ENCODE peak calls at places on chromosome 1, in seven cellular contexts. S is HCT116, G is K562, P is GM12878, K is HepG2, D is SK-N-SH, W is H1. L is an unnamed sample.

GRCh38 chr1:76546354-76546933 is 320.8 kb upstream of the ST6GALNAC5 start:
- DNase-seq in D (peak; percentile 49), S (no peak), W (no peak), G (no peak), P (no peak), K (no peak), L (no peak)

GRCh38 chr1:97137862-97138514 is 416.4 kb downstream of the PTBP2 start:
- DNase-seq in W (no peak), K (peak; percentile 22), D (peak; percentile 35), S (peak; percentile 37), P (peak; percentile 20), G (no peak), L (peak; percentile 69)

GRCh38 chr1:228374711-228375577 is 31.7 kb downstream of the TRIM11 start:
- DNase-seq in K (no peak), D (no peak), G (no peak), S (no peak), P (no peak), W (no peak), L (no peak)

GRCh38 chr1:41455479-41456271 is 28.8 kb downstream of the EDN2 start:
- DNase-seq in P (no peak), S (no peak), D (peak; percentile 92), W (no peak), G (no peak), K (no peak), L (no peak)

GRCh38 chr1:228014235-228014930 is 7.6 kb downstream of the WNT3A start:
- DNase-seq in K (no peak), D (peak; percentile 75), P (no peak), S (no peak), W (no peak), G (peak; percentile 46), L (no peak)

GRCh38 chr1:18703041-18703621 is 72.5 kb downstream of the PAX7 start:
- DNase-seq in D (peak; percentile 67), P (no peak), K (peak; percentile 10), G (peak; percentile 24), W (peak; percentile 65), S (peak; percentile 32), L (peak; percentile 49)

GRCh38 chr1:159892944-159893343 is 7.0 kb downstream of the CFAP45 start:
- DNase-seq in P (no peak), W (no peak), K (no peak), S (no peak), G (no peak), D (no peak), L (peak; percentile 79)

GRCh38 chr1:23559136-23559984 is at the start of gene ID3:
- DNase-seq in G (peak; percentile 98), P (peak; percentile 69), D (peak; percentile 83), K (peak; percentile 93), W (peak; percentile 96), S (peak; percentile 86), L (peak; percentile 95)

GRCh38 chr1:50665413-50665812 is 242.2 kb upstream of the DMRTA2 start:
- DNase-seq in W (no peak), D (no peak), S (no peak), K (no peak), G (no peak), P (no peak), L (no peak)

GRCh38 chr1:53579221-53580008 is 120.2 kb downstream of the DMRTB1 start:
- DNase-seq in G (peak; percentile 56), P (no peak), K (no peak), W (no peak), D (no peak), S (no peak), L (no peak)

GRCh38 chr1:216914974-216915373 is 191.7 kb upstream of the ESRRG start:
- DNase-seq in P (no peak), G (no peak), W (no peak), S (no peak), K (no peak), D (no peak), L (no peak)

DNA sequence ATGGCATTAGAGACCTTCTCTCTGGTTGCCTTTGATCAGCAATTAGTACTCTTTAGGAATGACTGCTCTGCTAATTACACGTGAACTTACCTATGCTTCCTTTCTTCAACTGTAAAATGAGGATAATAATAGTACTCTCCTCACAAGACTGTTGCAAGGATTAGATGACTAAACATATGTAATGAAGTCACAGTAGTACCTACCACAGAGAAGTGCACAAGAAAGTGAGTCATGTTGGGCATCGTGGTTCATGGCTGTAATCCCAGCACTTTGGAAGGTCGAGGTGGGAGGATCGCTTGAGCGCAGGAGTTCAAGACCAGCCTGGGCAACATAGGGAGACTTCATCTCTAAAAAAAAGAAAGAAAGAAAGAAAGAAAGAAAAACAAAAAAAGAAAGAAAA is 68.1 kb upstream of the AK4 start:
- DNase-seq in G (no peak), W (no peak), S (no peak), P (no peak), D (no peak), K (no peak), L (no peak)
- TF ChIP-seq JUND in G (no peak), W (no peak), S (peak; percentile 14), P (no peak), D (no peak), K (no peak), L (no peak)

DNA sequence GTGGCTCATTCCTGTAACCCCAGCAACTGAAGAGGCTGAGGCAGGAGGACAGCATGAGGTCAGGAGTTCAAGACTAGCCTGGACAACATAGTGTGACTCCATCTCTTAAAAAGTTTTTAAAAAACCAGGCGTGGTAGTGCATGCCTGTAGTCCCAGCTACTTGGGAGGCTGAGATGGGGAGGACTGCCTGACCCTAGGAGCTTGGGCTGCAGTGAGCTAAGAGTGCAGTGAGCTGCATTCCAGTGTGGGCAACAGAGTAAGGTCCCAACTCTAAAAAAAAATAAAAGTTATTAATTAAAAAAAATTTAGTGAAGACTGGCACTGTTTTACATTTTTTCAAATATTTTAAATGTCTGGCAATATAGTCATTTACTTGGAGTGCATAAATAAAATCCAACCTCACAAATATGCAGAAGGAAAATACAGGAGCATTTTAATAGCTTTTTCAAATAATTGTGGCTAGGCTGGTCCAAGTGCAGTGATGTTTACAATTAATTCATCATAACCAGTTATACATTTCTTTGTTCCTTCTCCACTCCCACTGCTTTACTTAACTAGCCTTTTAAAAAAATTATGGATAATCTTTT is 10.8 kb downstream of the ZBTB8OS start:
- DNase-seq in S (no peak), W (no peak), P (no peak), K (no peak), G (no peak), D (no peak), L (no peak)
- TF ChIP-seq JUND in S (no peak), W (no peak), P (no peak), K (no peak), G (no peak), D (no peak), L (no peak)

GRCh38 chr1:87329756-87330200 is 1.1 kb downstream of the LMO4 start:
- DNase-seq in D (no peak), K (no peak), W (no peak), G (no peak), S (no peak), P (no peak), L (no peak)
- TF ChIP-seq JUND in D (no peak), K (no peak), W (no peak), G (no peak), S (no peak), P (no peak), L (no peak)

DNA sequence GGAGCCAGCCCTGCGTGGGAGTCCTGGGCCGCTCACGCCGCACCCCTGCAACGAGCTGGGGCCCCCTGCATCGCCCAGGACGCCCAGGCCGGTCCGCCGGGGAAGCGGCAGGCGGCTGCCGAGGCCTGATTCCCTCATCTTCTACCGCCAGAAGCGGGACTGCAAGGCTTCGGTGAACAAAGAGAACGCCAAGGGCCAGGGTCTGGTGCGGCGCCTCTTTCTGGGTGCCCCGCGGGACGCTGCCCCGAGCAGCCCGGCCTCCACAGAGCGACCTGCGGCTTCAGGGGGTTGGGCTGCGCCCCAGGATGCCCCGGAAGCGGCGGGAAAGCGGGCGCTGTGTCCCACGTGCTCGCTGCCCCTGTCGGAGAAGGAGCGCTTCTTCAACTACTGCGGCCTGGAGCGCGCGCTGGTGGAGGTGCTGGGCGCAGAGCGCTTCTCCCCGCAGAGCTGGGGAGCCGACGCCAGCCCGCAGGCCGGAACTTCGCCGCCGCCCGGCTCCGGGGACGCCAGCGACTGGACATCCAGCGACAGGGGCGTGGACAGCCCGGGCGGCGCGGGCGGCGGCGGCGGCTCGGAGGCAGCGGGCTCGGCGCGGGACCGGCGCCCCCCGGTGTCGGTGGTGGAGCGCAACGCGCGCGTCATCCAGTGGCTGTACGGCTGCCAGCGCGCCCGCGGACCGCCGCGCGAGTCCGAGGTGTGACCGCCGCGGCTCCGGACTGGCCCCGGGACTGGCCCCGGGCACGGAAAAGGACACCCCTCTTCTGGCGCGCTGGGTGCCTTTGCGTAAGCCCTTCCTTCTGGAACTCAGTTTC is 2.7 kb downstream of the FAM110D start:
- DNase-seq in S (no peak), W (peak; percentile 84), P (no peak), K (no peak), G (peak; percentile 89), D (peak; percentile 89), L (peak; percentile 57)
- TF ChIP-seq JUND in S (no peak), W (no peak), P (no peak), K (no peak), G (no peak), D (no peak), L (no peak)

L was measured in T47D.